ENCODE peak calls at places on chromosomes 6 and 20, in five cellular contexts. Z is germinal center; K is NCI-H1105; L is stimulated activated CD4-positive, alpha-beta T cell treated with anti-CD3 and anti-CD28 coated beads, Interleukin-15, amount 100 ng/mL, for 1 hour; C is NCI-H510A. M is an unnamed sample.

GRCh38 chr20:31968299-31969126 is 562 bp downstream of the XKR7 start:
- DNase-seq in Z (peak), K (peak), L (peak), C (no peak), M (peak)

GRCh38 chr20:57388953-57389694 is 2.1 kb upstream of the RBM38 start:
- DNase-seq in Z (peak), K (no peak), L (peak), C (peak), M (peak)

GRCh38 chr6:136782021-136782770 is 10.1 kb downstream of the MAP3K5 start:
- DNase-seq in Z (no peak), K (no peak), L (no peak), C (no peak), M (no peak)

GRCh38 chr20:45095753-45096371 is 5.1 kb downstream of the KCNS1 start:
- DNase-seq in Z (peak), K (peak), L (no peak), C (peak), M (peak)

GRCh38 chr20:17648782-17649730 is 33.0 kb downstream of the RRBP1 start:
- DNase-seq in Z (peak), K (peak), L (no peak), C (peak), M (no peak)

GRCh38 chr6:57021086-57021720 is 25.3 kb upstream of the KIAA1586 start:
- DNase-seq in Z (peak), K (peak), L (no peak), C (peak), M (no peak)

GRCh38 chr6:7201732-7202541 is 94.2 kb downstream of the RREB1 start:
- DNase-seq in Z (peak), K (no peak), L (no peak), C (no peak), M (no peak)

GRCh38 chr6:108585921-108586320 is 25.2 kb downstream of the FOXO3 start:
- DNase-seq in Z (no peak), K (no peak), L (no peak), C (no peak), M (no peak)

GRCh38 chr20:21710341-21710740 is 4.9 kb downstream of the PAX1 start:
- DNase-seq in Z (no peak), K (no peak), L (no peak), C (no peak), M (no peak)

GRCh38 chr6:137291441-137291840 is 72.3 kb upstream of the IFNGR1 start:
- DNase-seq in Z (no peak), K (peak), L (no peak), C (no peak), M (no peak)

GRCh38 chr6:69162811-69163210 is 527.7 kb downstream of the ADGRB3 start:
- DNase-seq in Z (no peak), K (no peak), L (no peak), C (no peak), M (no peak)

GRCh38 chr6:40901322-40902055 is 137.5 kb downstream of the UNC5CL start:
- DNase-seq in Z (no peak), K (no peak), L (no peak), C (no peak), M (no peak)

GRCh38 chr6:85250586-85251216 is 199.2 kb upstream of the NT5E start:
- DNase-seq in Z (no peak), K (no peak), L (no peak), C (no peak), M (no peak)

GRCh38 chr20:13492001-13492480 is 146.7 kb downstream of the TASP1 start:
- DNase-seq in Z (no peak), K (no peak), L (no peak), C (no peak), M (no peak)

GRCh38 chr20:11907621-11908020 is 10.1 kb upstream of the BTBD3 start:
- DNase-seq in Z (no peak), K (no peak), L (no peak), C (no peak), M (no peak)

GRCh38 chr6:124119591-124119990 is 315.9 kb downstream of the NKAIN2 start:
- DNase-seq in Z (no peak), K (peak), L (no peak), C (no peak), M (no peak)

GRCh38 chr6:84967389-84967788 is 203.0 kb upstream of the TBX18 start:
- DNase-seq in Z (no peak), K (peak), L (no peak), C (no peak), M (no peak)

GRCh38 chr6:165998072-165998471 is 169.6 kb downstream of the TBXT start:
- DNase-seq in Z (no peak), K (no peak), L (no peak), C (no peak), M (no peak)

GRCh38 chr6:114955363-114955762 is 612.5 kb upstream of the HS3ST5 start:
- DNase-seq in Z (no peak), K (no peak), L (no peak), C (no peak), M (no peak)

GRCh38 chr6:155765275-155766194 is 309.9 kb upstream of the NOX3 start:
- DNase-seq in Z (no peak), K (no peak), L (no peak), C (no peak), M (no peak)

M was measured in natural killer cell.